ENCODE peak calls at places on chromosome 3, in four cellular contexts. D, I, B and T are unnamed samples.

GRCh38 chr3:111590096-111590491 is 5.1 kb downstream of the ZBED2 start:
- DNase-seq in B (no peak), I (no peak), D (no peak), T (no peak)

GRCh38 chr3:47985376-47985775 is 30.8 kb downstream of the MAP4 start:
- DNase-seq in B (no peak), D (no peak), I (no peak), T (no peak)

GRCh38 chr3:194691481-194692281 is 6.0 kb downstream of the FAM43A start:
- DNase-seq in I (no peak), D (no peak), B (no peak), T (no peak)

GRCh38 chr3:167978071-167978470 is 117.7 kb downstream of the GOLIM4 start:
- DNase-seq in D (peak; percentile 66), B (no peak), I (peak; percentile 35), T (no peak)

GRCh38 chr3:41900265-41900664 is 61.6 kb downstream of the ULK4 start:
- DNase-seq in B (no peak), D (no peak), I (peak; percentile 24), T (no peak)

GRCh38 chr3:30455840-30456239 is 150.6 kb upstream of the TGFBR2 start:
- DNase-seq in D (no peak), B (no peak), I (no peak), T (no peak)

GRCh38 chr3:99413504-99413903 is 224.9 kb upstream of the COL8A1 start:
- DNase-seq in B (no peak), I (no peak), D (no peak), T (no peak)

GRCh38 chr3:171309906-171310359 is 150.3 kb downstream of the TNIK start:
- DNase-seq in D (no peak), I (no peak), B (no peak), T (no peak)

GRCh38 chr3:152270145-152270870 is 1.6 kb downstream of the MBNL1 start:
- DNase-seq in I (no peak), D (no peak), B (no peak), T (no peak)

GRCh38 chr3:24373198-24373959 is 121.3 kb downstream of the THRB start:
- DNase-seq in D (no peak), B (no peak), I (no peak), T (no peak)

GRCh38 chr3:98966862-98967554 is 65.5 kb upstream of the DCBLD2 start:
- DNase-seq in D (no peak), B (no peak), I (no peak), T (no peak)

GRCh38 chr3:34178415-34178814 is 380.0 kb downstream of the PDCD6IP start:
- DNase-seq in D (no peak), I (no peak), B (no peak), T (no peak)

GRCh38 chr3:32432045-32432710 is 40.5 kb downstream of the CMTM7 start:
- DNase-seq in B (no peak), D (no peak), I (no peak), T (no peak)

GRCh38 chr3:148203263-148204010 is 494.3 kb upstream of the AGTR1 start:
- DNase-seq in I (no peak), D (no peak), B (no peak), T (no peak)

GRCh38 chr3:119630562-119631329 is 29.6 kb downstream of the POPDC2 start:
- DNase-seq in D (no peak), I (no peak), B (no peak), T (no peak)

GRCh38 chr3:182937293-182938051 is 42.9 kb downstream of the DCUN1D1 start:
- DNase-seq in D (no peak), I (no peak), B (no peak), T (no peak)

GRCh38 chr3:45145681-45146614 is at the start of gene CDCP1:
- DNase-seq in I (peak; percentile 78), B (peak; percentile 43), D (peak; percentile 86), T (no peak)

GRCh38 chr3:150727653-150728502 is 24.2 kb upstream of the ERICH6 start:
- DNase-seq in D (no peak), I (no peak), B (no peak), T (no peak)

GRCh38 chr3:49655731-49656285 is 18.3 kb upstream of the APEH start:
- DNase-seq in D (no peak), B (no peak), I (no peak), T (no peak)

GRCh38 chr3:145854486-145854885 is 306.5 kb downstream of the PLOD2 start:
- DNase-seq in I (no peak), B (no peak), D (no peak), T (no peak)

GRCh38 chr3:5021571-5022092 is 42.4 kb downstream of the BHLHE40 start:
- DNase-seq in D (no peak), B (no peak), I (peak; percentile 53), T (no peak)

GRCh38 chr3:48960841-48961413 is 29.1 kb upstream of the P4HTM start:
- DNase-seq in D (no peak), B (no peak), I (no peak), T (no peak)

GRCh38 chr3:189099031-189099471 is 72.7 kb upstream of the TPRG1 start:
- DNase-seq in B (no peak), D (peak; percentile 82), I (no peak), T (no peak)

GRCh38 chr3:112365035-112365434 is 32.1 kb downstream of the CD200 start:
- DNase-seq in D (no peak), B (no peak), I (no peak), T (no peak)

GRCh38 chr3:140467916-140468315 is 209.9 kb upstream of the TRIM42 start:
- DNase-seq in I (no peak), B (no peak), D (no peak), T (no peak)

GRCh38 chr3:84165278-84165677 is 793.5 kb upstream of the CADM2 start:
- DNase-seq in B (no peak), D (no peak), I (no peak), T (no peak)

GRCh38 chr3:52388933-52389332 is 56.0 kb downstream of the SEMA3G start:
- DNase-seq in B (no peak), I (no peak), D (no peak), T (no peak)

GRCh38 chr3:134607054-134608022 is 43.5 kb downstream of the KY start:
- DNase-seq in D (no peak), I (no peak), B (no peak), T (no peak)

GRCh38 chr3:131458653-131459052 is 44.1 kb downstream of the MRPL3 start:
- DNase-seq in D (no peak), B (no peak), I (no peak), T (no peak)

GRCh38 chr3:153210660-153211059 is 48.6 kb downstream of the RAP2B start:
- DNase-seq in I (peak; percentile 32), D (no peak), B (no peak), T (no peak)

GRCh38 chr3:96331341-96331740 is 483.1 kb upstream of the EPHA6 start:
- DNase-seq in B (no peak), I (no peak), D (no peak), T (no peak)

GRCh38 chr3:102132370-102132769 is 283.1 kb downstream of the NFKBIZ start:
- DNase-seq in D (no peak), I (no peak), B (no peak), T (no peak)

GRCh38 chr3:48440590-48440958 is 517 bp downstream of the TMA7 start:
- DNase-seq in D (no peak), B (no peak), I (no peak), T (no peak)

GRCh38 chr3:145815707-145816413 is 345.1 kb downstream of the PLOD2 start:
- DNase-seq in B (no peak), D (no peak), I (no peak), T (no peak)

GRCh38 chr3:42709621-42710020 is 7.0 kb upstream of the HHATL start:
- DNase-seq in B (peak; percentile 22), I (no peak), D (no peak), T (no peak)

GRCh38 chr3:121794264-121794983 is 40.4 kb downstream of the IQCB1 start:
- DNase-seq in I (no peak), D (no peak), B (no peak), T (no peak)

GRCh38 chr3:62011667-62012066 is 361.7 kb downstream of the FEZF2 start:
- DNase-seq in I (no peak), B (no peak), D (no peak), T (no peak)

GRCh38 chr3:124951511-124952390 is 17.2 kb upstream of the MUC13 start:
- DNase-seq in B (no peak), I (no peak), D (peak; percentile 66), T (no peak)

DNA sequence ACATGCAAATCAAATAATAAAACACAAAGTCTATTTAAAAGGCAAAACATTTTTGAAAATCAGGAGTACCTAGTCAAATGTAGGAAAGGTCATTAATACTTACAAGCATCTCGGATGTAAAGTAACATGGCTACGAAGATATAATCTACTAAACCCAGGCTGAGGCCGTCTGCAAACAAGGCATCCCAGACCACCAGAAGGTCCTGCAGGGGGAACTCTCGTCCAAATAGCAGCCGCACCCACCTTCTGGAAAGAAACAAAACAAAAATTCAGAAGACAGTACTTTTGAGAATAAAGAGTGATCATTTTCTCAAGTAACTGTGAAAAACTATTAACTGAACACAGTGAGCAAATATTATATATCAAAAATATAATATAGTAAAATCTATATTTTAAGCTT is 423.1 kb downstream of the PLCL2 start:
- DNase-seq in B (no peak), I (no peak), D (no peak), T (no peak)
- TF ChIP-seq CTCF in B (no peak), I (no peak), D (no peak), T (no peak)

DNA sequence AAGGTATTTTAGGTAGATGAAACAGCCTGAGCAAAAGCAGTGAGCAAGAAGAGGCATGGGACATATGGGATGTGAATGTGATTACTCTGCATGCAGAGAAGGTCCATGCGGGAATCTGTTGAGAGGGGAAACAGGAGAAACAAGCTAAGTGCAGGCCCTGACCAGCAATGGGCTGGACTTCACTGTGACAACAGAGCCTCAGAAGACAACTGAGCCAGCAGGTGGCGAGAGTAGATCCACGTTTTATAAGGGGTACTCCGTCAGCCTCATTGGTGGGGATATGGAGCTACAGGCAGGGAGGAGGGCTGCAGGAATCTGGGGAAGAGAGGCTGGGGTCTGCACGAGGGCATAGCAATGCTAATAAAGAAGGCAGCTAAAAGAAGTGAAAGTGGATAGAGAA is 405.9 kb upstream of the LMCD1 start:
- DNase-seq in D (no peak), I (peak; percentile 1), B (no peak), T (no peak)
- TF ChIP-seq CTCF in D (no peak), I (no peak), B (no peak), T (peak; percentile 29)

DNA sequence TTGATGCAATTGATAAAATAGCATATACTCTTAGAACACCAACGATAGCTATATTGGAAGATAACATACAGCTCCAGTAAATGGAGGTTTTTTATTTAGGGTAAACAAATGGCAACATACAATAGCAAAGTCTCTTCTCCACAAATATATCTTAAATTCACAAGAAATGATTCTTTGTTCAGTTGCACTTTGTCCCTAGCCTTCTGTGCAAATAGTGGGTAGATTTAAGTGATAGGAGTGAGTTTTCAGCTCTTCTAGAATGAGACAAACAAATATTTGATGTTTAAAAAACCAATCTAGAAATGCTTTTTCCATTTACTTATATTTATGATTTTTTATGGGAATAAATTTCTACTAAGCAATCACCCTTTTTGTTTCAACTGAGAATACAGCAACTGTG is 253.8 kb downstream of the NEK10 start:
- DNase-seq in D (no peak), B (no peak), I (no peak), T (no peak)
- TF ChIP-seq CTCF in D (no peak), B (no peak), I (no peak), T (no peak)

GRCh38 chr3:117549716-117550115 is 840.1 kb downstream of the TUSC7 start:
- DNase-seq in B (no peak), D (no peak), I (no peak), T (no peak)
- TF ChIP-seq CTCF in B (peak; percentile 26), D (no peak), I (peak; percentile 42), T (peak; percentile 7)

GRCh38 chr3:174891524-174892203 is 32.5 kb downstream of the NAALADL2 start:
- DNase-seq in B (no peak), D (no peak), I (no peak), T (no peak)
- TF ChIP-seq CTCF in B (no peak), D (no peak), I (no peak), T (no peak)

GRCh38 chr3:63193647-63194046 is 84.5 kb upstream of the SYNPR start:
- DNase-seq in I (no peak), B (no peak), D (no peak), T (no peak)
- TF ChIP-seq CTCF in I (peak; percentile 52), B (no peak), D (no peak), T (peak; percentile 79)